ENCODE peak calls at places on chromosomes 1 and 21, in seven cellular contexts. One of them, this sample, is unnamed.

GRCh38 chr1:164662462-164662861 is 103.5 kb downstream of the PBX1 start:
- DNase-seq in AG10803: no peak
- DNase-seq in OCI-LY7: no peak
- DNase-seq in foreskin fibroblast: no peak
- DNase-seq in tibial artery: no peak
- DNase-seq in right atrium auricular region: no peak
- DNase-seq in CD8-positive, alpha-beta T cell: no peak
- DNase-seq in this sample: no peak

GRCh38 chr1:50458507-50458906 is 35.3 kb upstream of the DMRTA2 start:
- DNase-seq in AG10803: peak; percentile 74
- DNase-seq in OCI-LY7: no peak
- DNase-seq in foreskin fibroblast: no peak
- DNase-seq in tibial artery: no peak
- DNase-seq in right atrium auricular region: no peak
- DNase-seq in CD8-positive, alpha-beta T cell: no peak
- DNase-seq in this sample: peak; percentile 13

GRCh38 chr21:42565886-42566523 is 52.4 kb downstream of the SLC37A1 start:
- DNase-seq in AG10803: no peak
- DNase-seq in OCI-LY7: no peak
- DNase-seq in foreskin fibroblast: no peak
- DNase-seq in tibial artery: peak; percentile 50
- DNase-seq in right atrium auricular region: no peak
- DNase-seq in CD8-positive, alpha-beta T cell: no peak
- DNase-seq in this sample: no peak

GRCh38 chr1:206748348-206749034 is 22.1 kb upstream of the IL19 start:
- DNase-seq in AG10803: no peak
- DNase-seq in OCI-LY7: no peak
- DNase-seq in foreskin fibroblast: no peak
- DNase-seq in tibial artery: no peak
- DNase-seq in right atrium auricular region: no peak
- DNase-seq in CD8-positive, alpha-beta T cell: no peak
- DNase-seq in this sample: no peak

GRCh38 chr1:56566040-56566774 is 13.2 kb downstream of the PLPP3 start:
- DNase-seq in AG10803: no peak
- DNase-seq in OCI-LY7: no peak
- DNase-seq in foreskin fibroblast: no peak
- DNase-seq in tibial artery: no peak
- DNase-seq in right atrium auricular region: no peak
- DNase-seq in CD8-positive, alpha-beta T cell: no peak
- DNase-seq in this sample: no peak

GRCh38 chr1:244231193-244231571 is 180.1 kb downstream of the ZBTB18 start:
- DNase-seq in AG10803: peak; percentile 8
- DNase-seq in OCI-LY7: no peak
- DNase-seq in foreskin fibroblast: peak; percentile 26
- DNase-seq in tibial artery: no peak
- DNase-seq in right atrium auricular region: no peak
- DNase-seq in CD8-positive, alpha-beta T cell: no peak
- DNase-seq in this sample: peak; percentile 4

GRCh38 chr1:40633563-40634376 is 31.7 kb downstream of the RIMS3 start:
- DNase-seq in AG10803: no peak
- DNase-seq in OCI-LY7: no peak
- DNase-seq in foreskin fibroblast: no peak
- DNase-seq in tibial artery: no peak
- DNase-seq in right atrium auricular region: no peak
- DNase-seq in CD8-positive, alpha-beta T cell: no peak
- DNase-seq in this sample: no peak

GRCh38 chr21:39568380-39568779 is 44.4 kb upstream of the B3GALT5 start:
- DNase-seq in AG10803: no peak
- DNase-seq in OCI-LY7: no peak
- DNase-seq in foreskin fibroblast: no peak
- DNase-seq in tibial artery: no peak
- DNase-seq in right atrium auricular region: no peak
- DNase-seq in CD8-positive, alpha-beta T cell: no peak
- DNase-seq in this sample: no peak

GRCh38 chr1:182248721-182249120 is 142.9 kb downstream of the GLUL start:
- DNase-seq in AG10803: no peak
- DNase-seq in OCI-LY7: no peak
- DNase-seq in foreskin fibroblast: no peak
- DNase-seq in tibial artery: no peak
- DNase-seq in right atrium auricular region: no peak
- DNase-seq in CD8-positive, alpha-beta T cell: no peak
- DNase-seq in this sample: no peak

GRCh38 chr1:220843481-220844011 is 35.7 kb upstream of the HLX start:
- DNase-seq in AG10803: peak; percentile 42
- DNase-seq in OCI-LY7: no peak
- DNase-seq in foreskin fibroblast: peak; percentile 44
- DNase-seq in tibial artery: no peak
- DNase-seq in right atrium auricular region: peak; percentile 82
- DNase-seq in CD8-positive, alpha-beta T cell: no peak
- DNase-seq in this sample: peak; percentile 38

GRCh38 chr1:3259020-3259419 is 190.0 kb downstream of the PRDM16 start:
- DNase-seq in AG10803: no peak
- DNase-seq in OCI-LY7: no peak
- DNase-seq in foreskin fibroblast: no peak
- DNase-seq in tibial artery: no peak
- DNase-seq in right atrium auricular region: no peak
- DNase-seq in CD8-positive, alpha-beta T cell: no peak
- DNase-seq in this sample: no peak

GRCh38 chr1:18556364-18556763 is 74.3 kb upstream of the PAX7 start:
- DNase-seq in AG10803: peak; percentile 16
- DNase-seq in OCI-LY7: peak; percentile 44
- DNase-seq in foreskin fibroblast: peak; percentile 15
- DNase-seq in tibial artery: no peak
- DNase-seq in right atrium auricular region: no peak
- DNase-seq in CD8-positive, alpha-beta T cell: no peak
- DNase-seq in this sample: no peak

GRCh38 chr1:171801395-171801990 is 20.0 kb downstream of the METTL13 start:
- DNase-seq in AG10803: peak; percentile 37
- DNase-seq in OCI-LY7: peak; percentile 41
- DNase-seq in foreskin fibroblast: peak; percentile 70
- DNase-seq in tibial artery: no peak
- DNase-seq in right atrium auricular region: no peak
- DNase-seq in CD8-positive, alpha-beta T cell: no peak
- DNase-seq in this sample: peak; percentile 38

GRCh38 chr21:44761011-44761729 is 40.5 kb downstream of the UBE2G2 start:
- DNase-seq in AG10803: no peak
- DNase-seq in OCI-LY7: peak; percentile 45
- DNase-seq in foreskin fibroblast: no peak
- DNase-seq in tibial artery: peak; percentile 38
- DNase-seq in right atrium auricular region: no peak
- DNase-seq in CD8-positive, alpha-beta T cell: no peak
- DNase-seq in this sample: no peak
- TF ChIP-seq CTCF in AG10803: peak; percentile 10
- TF ChIP-seq CTCF in OCI-LY7: peak; percentile 77
- TF ChIP-seq CTCF in foreskin fibroblast: peak; percentile 9
- TF ChIP-seq CTCF in tibial artery: no peak
- TF ChIP-seq CTCF in right atrium auricular region: no peak
- TF ChIP-seq CTCF in CD8-positive, alpha-beta T cell: peak; percentile 28
- TF ChIP-seq CTCF in this sample: peak; percentile 44

GRCh38 chr1:91883470-91883869 is 2.5 kb downstream of the TGFBR3 start:
- DNase-seq in AG10803: peak; percentile 52
- DNase-seq in OCI-LY7: peak; percentile 12
- DNase-seq in foreskin fibroblast: peak; percentile 75
- DNase-seq in tibial artery: no peak
- DNase-seq in right atrium auricular region: no peak
- DNase-seq in CD8-positive, alpha-beta T cell: no peak
- DNase-seq in this sample: peak; percentile 45
- H3K4me3 ChIP-seq in AG10803: peak overlapping the region; percentile 94
- H3K4me3 ChIP-seq in OCI-LY7: no peak overlapping the region
- H3K4me3 ChIP-seq in foreskin fibroblast: peak overlapping the region; percentile 99
- H3K4me3 ChIP-seq in tibial artery: peak overlapping the region; percentile 94
- H3K4me3 ChIP-seq in right atrium auricular region: peak overlapping the region; percentile 94
- H3K4me3 ChIP-seq in CD8-positive, alpha-beta T cell: no peak overlapping the region
- H3K4me3 ChIP-seq in this sample: no peak overlapping the region

DNA sequence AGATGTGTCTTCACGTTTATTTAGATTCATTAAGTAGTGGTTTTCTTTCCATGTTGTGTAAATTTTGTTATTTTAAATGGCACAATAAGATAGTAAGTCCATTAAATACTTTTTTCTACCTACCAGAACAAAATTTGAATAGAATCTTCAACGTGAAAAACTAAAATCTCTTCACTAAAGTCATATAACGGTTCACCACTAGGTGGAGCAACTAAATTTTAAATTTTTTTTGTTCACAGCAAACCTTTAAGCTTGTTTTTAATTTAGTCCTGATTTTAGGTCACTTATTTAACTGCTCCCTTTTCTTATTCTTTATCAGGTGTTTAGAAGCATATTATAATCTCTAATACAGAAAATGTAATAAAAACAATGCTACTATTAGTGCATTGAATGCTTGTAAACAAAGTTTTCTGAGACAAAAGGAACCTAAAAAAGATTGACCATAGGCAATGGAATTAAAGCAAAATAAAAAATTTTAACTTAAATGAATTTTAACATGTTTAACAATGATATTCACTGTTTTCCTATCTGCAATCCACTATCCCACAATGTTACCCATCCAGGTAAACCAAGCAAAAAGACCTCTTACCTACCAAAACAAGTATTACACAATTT is 28.3 kb upstream of the PKN2 start:
- DNase-seq in AG10803: peak; percentile 31
- DNase-seq in OCI-LY7: peak; percentile 49
- DNase-seq in foreskin fibroblast: peak; percentile 57
- DNase-seq in tibial artery: no peak
- DNase-seq in right atrium auricular region: no peak
- DNase-seq in CD8-positive, alpha-beta T cell: no peak
- DNase-seq in this sample: peak; percentile 49
- TF ChIP-seq CTCF in AG10803: peak; percentile 67
- TF ChIP-seq CTCF in OCI-LY7: peak; percentile 92
- TF ChIP-seq CTCF in foreskin fibroblast: peak; percentile 28
- TF ChIP-seq CTCF in tibial artery: peak; percentile 54
- TF ChIP-seq CTCF in right atrium auricular region: peak; percentile 81
- TF ChIP-seq CTCF in CD8-positive, alpha-beta T cell: peak; percentile 82
- TF ChIP-seq CTCF in this sample: peak; percentile 44

GRCh38 chr1:117370071-117370470 is 2.8 kb downstream of the MAN1A2 start:
- DNase-seq in AG10803: peak; percentile 4
- DNase-seq in OCI-LY7: no peak
- DNase-seq in foreskin fibroblast: peak; percentile 25
- DNase-seq in tibial artery: no peak
- DNase-seq in right atrium auricular region: no peak
- DNase-seq in CD8-positive, alpha-beta T cell: no peak
- DNase-seq in this sample: no peak
- H3K4me3 ChIP-seq in AG10803: peak overlapping the region; percentile 88
- H3K4me3 ChIP-seq in OCI-LY7: peak overlapping the region; percentile 88
- H3K4me3 ChIP-seq in foreskin fibroblast: peak overlapping the region; percentile 65
- H3K4me3 ChIP-seq in tibial artery: peak overlapping the region; percentile 71
- H3K4me3 ChIP-seq in right atrium auricular region: peak overlapping the region; percentile 89
- H3K4me3 ChIP-seq in CD8-positive, alpha-beta T cell: peak overlapping the region; percentile 34
- H3K4me3 ChIP-seq in this sample: peak overlapping the region; percentile 28

DNA sequence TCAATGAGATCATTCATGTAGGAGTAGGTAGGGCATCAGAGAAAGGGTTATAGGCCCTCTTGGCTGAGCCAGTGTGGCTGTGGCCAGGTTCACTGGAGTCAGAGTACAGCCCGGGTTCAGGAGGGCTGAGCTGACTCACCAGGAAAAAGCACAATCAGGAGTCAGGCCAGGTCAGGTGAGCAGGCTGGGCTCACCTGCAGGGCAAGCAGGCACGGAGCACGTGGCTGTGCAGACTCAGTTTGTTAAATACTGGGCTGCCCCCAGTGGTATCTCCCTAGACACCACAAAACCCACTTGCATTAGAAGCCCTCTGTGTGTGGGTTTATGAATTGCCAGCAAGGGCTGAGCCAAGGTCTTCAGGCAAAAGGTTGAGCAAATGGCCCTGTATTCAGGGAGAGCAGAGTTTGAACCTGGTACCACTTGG is 122.1 kb upstream of the SERBP1 start:
- DNase-seq in AG10803: no peak
- DNase-seq in OCI-LY7: no peak
- DNase-seq in foreskin fibroblast: no peak
- DNase-seq in tibial artery: no peak
- DNase-seq in right atrium auricular region: no peak
- DNase-seq in CD8-positive, alpha-beta T cell: no peak
- DNase-seq in this sample: no peak
- TF ChIP-seq CTCF in AG10803: no peak
- TF ChIP-seq CTCF in OCI-LY7: no peak
- TF ChIP-seq CTCF in foreskin fibroblast: no peak
- TF ChIP-seq CTCF in tibial artery: no peak
- TF ChIP-seq CTCF in right atrium auricular region: no peak
- TF ChIP-seq CTCF in CD8-positive, alpha-beta T cell: no peak
- TF ChIP-seq CTCF in this sample: no peak

DNA sequence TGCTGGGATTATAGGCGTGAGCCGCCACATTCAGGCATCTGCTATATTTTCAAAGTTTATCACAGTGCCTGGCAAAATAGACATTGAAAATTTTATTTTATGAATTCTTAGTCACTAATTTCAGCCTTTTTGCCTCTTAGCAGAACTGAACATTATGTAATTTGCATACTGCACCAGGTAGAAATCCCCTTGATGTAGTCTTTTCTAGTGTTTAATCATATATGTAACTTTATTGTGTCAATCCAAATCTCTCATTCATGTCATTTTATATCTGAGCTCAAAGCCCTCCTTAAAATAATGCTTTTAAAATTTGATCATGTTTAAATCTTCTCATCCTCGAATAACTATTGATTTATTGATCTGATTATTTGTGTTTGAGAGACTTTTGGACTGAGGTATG is 19.2 kb downstream of the WDTC1 start:
- DNase-seq in AG10803: no peak
- DNase-seq in OCI-LY7: no peak
- DNase-seq in foreskin fibroblast: no peak
- DNase-seq in tibial artery: no peak
- DNase-seq in right atrium auricular region: no peak
- DNase-seq in CD8-positive, alpha-beta T cell: no peak
- DNase-seq in this sample: no peak
- H3K4me3 ChIP-seq in AG10803: no peak overlapping the region
- H3K4me3 ChIP-seq in OCI-LY7: no peak overlapping the region
- H3K4me3 ChIP-seq in foreskin fibroblast: no peak overlapping the region
- H3K4me3 ChIP-seq in tibial artery: no peak overlapping the region
- H3K4me3 ChIP-seq in right atrium auricular region: no peak overlapping the region
- H3K4me3 ChIP-seq in CD8-positive, alpha-beta T cell: no peak overlapping the region
- H3K4me3 ChIP-seq in this sample: no peak overlapping the region

GRCh38 chr1:12756756-12757433 is 10.9 kb downstream of the CFAP107 start:
- DNase-seq in AG10803: peak; percentile 45
- DNase-seq in OCI-LY7: no peak
- DNase-seq in foreskin fibroblast: peak; percentile 6
- DNase-seq in tibial artery: no peak
- DNase-seq in right atrium auricular region: no peak
- DNase-seq in CD8-positive, alpha-beta T cell: no peak
- DNase-seq in this sample: no peak
- TF ChIP-seq CTCF in AG10803: no peak
- TF ChIP-seq CTCF in OCI-LY7: no peak
- TF ChIP-seq CTCF in foreskin fibroblast: no peak
- TF ChIP-seq CTCF in tibial artery: no peak
- TF ChIP-seq CTCF in right atrium auricular region: no peak
- TF ChIP-seq CTCF in CD8-positive, alpha-beta T cell: no peak
- TF ChIP-seq CTCF in this sample: no peak

GRCh38 chr1:159187647-159188374 is 16.4 kb downstream of the CADM3 start:
- DNase-seq in AG10803: no peak
- DNase-seq in OCI-LY7: no peak
- DNase-seq in foreskin fibroblast: no peak
- DNase-seq in tibial artery: no peak
- DNase-seq in right atrium auricular region: no peak
- DNase-seq in CD8-positive, alpha-beta T cell: no peak
- DNase-seq in this sample: no peak
- H3K4me3 ChIP-seq in AG10803: no peak overlapping the region
- H3K4me3 ChIP-seq in OCI-LY7: no peak overlapping the region
- H3K4me3 ChIP-seq in foreskin fibroblast: no peak overlapping the region
- H3K4me3 ChIP-seq in tibial artery: peak overlapping the region; percentile 28
- H3K4me3 ChIP-seq in right atrium auricular region: peak overlapping the region; percentile 42
- H3K4me3 ChIP-seq in CD8-positive, alpha-beta T cell: no peak overlapping the region
- H3K4me3 ChIP-seq in this sample: no peak overlapping the region